ENCODE peak calls at places on chromosomes 6 and 20, in nine cellular contexts. X, F, I, S, W, P, C, V and J are unnamed samples. For H3K27me3, the result is how much of the 10 kb centered on the place peaks cover.

GRCh38 chr20:35502352-35502751 is 27.1 kb downstream of the C20orf173 start:
- ATAC-seq in C (no peak), P (no peak), V (no peak), F (no peak), X (no peak), W (no peak), S (no peak), I (no peak), J (no peak)

GRCh38 chr20:54017846-54018245 is 52.5 kb downstream of the BCAS1 start:
- ATAC-seq in F (no peak), C (no peak), V (peak), I (no peak), W (no peak), S (peak), P (no peak), X (no peak), J (no peak)

GRCh38 chr6:133641111-133641510 is 247.8 kb upstream of the TCF21 start:
- ATAC-seq in W (no peak), X (no peak), P (no peak), S (no peak), F (no peak), I (no peak), V (no peak), C (no peak), J (no peak)

GRCh38 chr6:45880139-45880538 is 135.5 kb downstream of the CLIC5 start:
- ATAC-seq in X (no peak), F (no peak), I (no peak), W (peak), S (peak), C (no peak), V (peak), P (peak), J (no peak)

GRCh38 chr6:20564269-20564668 is 30.0 kb downstream of the CDKAL1 start:
- ATAC-seq in I (no peak), F (no peak), W (no peak), P (no peak), C (no peak), V (peak), X (no peak), S (peak), J (no peak)

GRCh38 chr6:148771896-148772554 is 25.2 kb downstream of the UST start:
- ATAC-seq in P (no peak), F (no peak), I (no peak), X (no peak), W (no peak), S (no peak), C (no peak), V (peak), J (no peak)

GRCh38 chr6:106702451-106703110 is 73.2 kb downstream of the QRSL1 start:
- ATAC-seq in I (no peak), S (peak), C (no peak), X (no peak), P (peak), V (peak), F (no peak), W (peak), J (no peak)

GRCh38 chr20:20791664-20792568 is 79.5 kb upstream of the RALGAPA2 start:
- ATAC-seq in W (no peak), I (no peak), V (no peak), S (peak), X (no peak), C (peak), P (no peak), F (no peak), J (no peak)

GRCh38 chr20:22308934-22309333 is 275.4 kb downstream of the FOXA2 start:
- ATAC-seq in W (no peak), C (no peak), S (no peak), F (no peak), I (no peak), V (no peak), X (no peak), P (no peak), J (no peak)
- H3K27me3 ChIP-seq in W (under half), C (under half), S (under half), F (under half), I (under half), V (under half), X (under half), P (under half), J (under half)

DNA sequence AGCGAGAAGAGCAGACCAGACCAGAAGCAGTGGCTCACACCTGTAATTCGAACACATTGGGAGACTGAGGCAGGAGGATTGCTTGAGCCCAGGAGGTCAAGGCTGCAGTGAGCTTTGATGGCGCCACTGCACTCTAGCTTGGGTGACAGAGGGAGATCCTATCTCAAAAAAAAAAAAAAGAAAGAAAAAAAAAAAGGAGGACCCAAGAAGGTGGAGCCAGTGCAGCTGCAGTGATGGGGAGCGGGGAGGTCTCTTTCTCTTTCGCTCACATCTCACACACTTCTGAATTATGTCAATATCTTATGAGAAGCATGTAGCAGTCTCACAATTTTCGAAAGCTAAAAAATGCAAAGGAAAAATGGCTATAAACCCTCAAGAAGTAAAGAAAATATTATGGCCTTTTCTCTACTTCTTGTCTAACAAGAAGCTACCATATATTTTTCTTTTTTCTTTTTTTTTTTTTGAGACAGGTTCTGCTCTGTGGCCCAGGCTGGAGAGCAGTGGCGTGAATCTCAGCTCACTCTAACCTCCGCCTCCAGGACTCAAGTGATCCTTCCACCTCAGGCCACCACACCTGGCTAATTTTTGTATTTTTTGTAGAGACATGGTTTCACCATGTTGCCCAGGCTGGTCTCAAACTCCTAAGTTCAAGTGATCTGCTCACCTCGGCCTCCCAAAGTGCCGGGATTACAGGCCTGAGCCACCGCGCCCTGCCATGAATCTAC is 3.8 kb upstream of the SPO11 start:
- ATAC-seq in S (no peak), X (no peak), W (no peak), F (no peak), P (no peak), C (no peak), I (no peak), V (no peak), J (no peak)
- H3K27ac ChIP-seq in S (no peak), X (no peak), W (no peak), F (no peak), P (no peak), C (peak), I (no peak), V (no peak), J (no peak)

GRCh38 chr20:59333260-59333845 is 32.9 kb downstream of the EDN3 start:
- ATAC-seq in W (no peak), V (no peak), S (no peak), C (no peak), X (no peak), P (no peak), I (no peak), F (no peak), J (no peak)
- H3K27me3 ChIP-seq in W (under half), V (under half), S (under half), C (under half), X (under half), P (under half), I (under half), F (under half), J (under half)

GRCh38 chr20:38050691-38051090 is 17.1 kb downstream of the RPRD1B start:
- ATAC-seq in W (no peak), I (no peak), S (no peak), P (no peak), C (peak), V (peak), F (no peak), X (no peak), J (no peak)
- H3K27ac ChIP-seq in W (no peak), I (no peak), S (no peak), P (no peak), C (peak), V (no peak), F (peak), X (no peak), J (no peak)

GRCh38 chr6:10426781-10427279 is 12.0 kb upstream of the TFAP2A start:
- ATAC-seq in F (no peak), V (peak), S (no peak), I (no peak), W (peak), P (no peak), C (no peak), X (no peak), J (no peak)
- H3K27me3 ChIP-seq in F (half or more), V (half or more), S (under half), I (under half), W (under half), P (under half), C (under half), X (under half), J (half or more)

GRCh38 chr6:220736-221475 is 71.4 kb upstream of the DUSP22 start:
- ATAC-seq in C (no peak), X (no peak), F (peak), I (no peak), W (no peak), P (no peak), V (no peak), S (no peak), J (no peak)
- H3K27ac ChIP-seq in C (peak), X (no peak), F (no peak), I (no peak), W (no peak), P (no peak), V (no peak), S (no peak), J (no peak)

GRCh38 chr20:63057133-63058117 is 50.7 kb upstream of the BHLHE23 start:
- ATAC-seq in S (peak), V (no peak), F (no peak), X (no peak), I (no peak), C (no peak), P (no peak), W (no peak), J (no peak)

GRCh38 chr20:63054695-63055240 is 48.0 kb upstream of the BHLHE23 start:
- ATAC-seq in S (no peak), V (no peak), X (no peak), F (no peak), W (no peak), C (no peak), P (no peak), I (no peak), J (no peak)

GRCh38 chr20:63056236-63057132 is 49.7 kb upstream of the BHLHE23 start:
- ATAC-seq in W (peak), I (no peak), F (peak), X (peak), P (peak), V (peak), S (peak), C (peak), J (peak)

GRCh38 chr20:63054103-63054474 is 47.3 kb upstream of the BHLHE23 start:
- ATAC-seq in C (no peak), W (no peak), V (no peak), X (no peak), F (no peak), S (no peak), P (no peak), I (no peak), J (no peak)

GRCh38 chr20:63055575-63056235 is 48.9 kb upstream of the BHLHE23 start:
- ATAC-seq in P (no peak), C (no peak), F (no peak), W (no peak), I (no peak), V (no peak), X (no peak), S (no peak), J (no peak)
- H3K27me3 ChIP-seq in P (under half), C (under half), F (under half), W (under half), I (under half), V (under half), X (under half), S (under half), J (half or more)

GRCh38 chr6:11934638-11935037 is 77.5 kb upstream of the HIVEP1 start:
- ATAC-seq in W (no peak), P (no peak), S (no peak), C (no peak), I (no peak), F (no peak), V (no peak), X (no peak), J (no peak)

GRCh38 chr6:11931296-11932035 is 80.6 kb upstream of the HIVEP1 start:
- ATAC-seq in V (no peak), C (no peak), I (no peak), F (no peak), S (no peak), W (no peak), X (no peak), P (no peak), J (no peak)

GRCh38 chr6:11926594-11927407 is 85.3 kb upstream of the HIVEP1 start:
- ATAC-seq in X (no peak), P (no peak), F (no peak), I (no peak), S (no peak), C (no peak), V (no peak), W (no peak), J (no peak)

GRCh38 chr6:11929451-11929850 is 82.7 kb upstream of the HIVEP1 start:
- ATAC-seq in F (no peak), S (no peak), P (no peak), X (no peak), W (no peak), V (no peak), I (no peak), C (peak), J (no peak)

GRCh38 chr6:11930240-11930639 is 81.9 kb upstream of the HIVEP1 start:
- ATAC-seq in X (no peak), S (no peak), W (no peak), F (no peak), V (no peak), C (no peak), I (no peak), P (no peak), J (no peak)
- H3K27ac ChIP-seq in X (no peak), S (no peak), W (no peak), F (no peak), V (no peak), C (no peak), I (no peak), P (no peak), J (no peak)

DNA sequence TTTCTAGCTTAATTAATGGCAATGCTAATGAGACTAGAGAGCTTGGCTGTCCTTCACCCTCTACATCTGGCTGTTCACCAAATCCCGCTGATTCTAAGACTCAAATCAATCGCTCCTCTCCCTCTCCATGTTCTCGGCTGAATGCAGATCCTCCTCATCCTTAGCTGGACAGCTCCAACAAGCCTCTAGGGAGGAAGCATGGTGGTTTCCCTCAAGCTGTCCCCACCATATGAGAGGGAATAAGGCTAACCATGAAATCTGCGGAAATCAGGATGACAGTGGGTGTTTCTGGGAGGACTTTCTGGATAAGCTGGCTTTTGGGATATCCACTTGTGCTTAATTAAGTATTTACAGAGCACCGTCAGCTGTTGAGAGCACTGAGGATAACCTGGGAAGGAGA is 129.0 kb downstream of the FOXC1 start:
- ATAC-seq in F (no peak), P (no peak), S (no peak), X (no peak), C (no peak), I (no peak), W (no peak), V (no peak), J (no peak)
- H3K27me3 ChIP-seq in F (under half), P (under half), S (under half), X (under half), C (under half), I (under half), W (under half), V (under half), J (under half)

GRCh38 chr6:25041676-25042598 is 106.2 kb upstream of the RIPOR2 start:
- ATAC-seq in C (no peak), V (no peak), X (no peak), F (peak), I (no peak), W (no peak), P (no peak), S (no peak), J (no peak)
- H3K27ac ChIP-seq in C (no peak), V (peak), X (no peak), F (no peak), I (no peak), W (no peak), P (no peak), S (no peak), J (no peak)